ENCODE peak calls at places on chromosomes 2 and 18, in eight cellular contexts. B is mucosa of descending colon, R is endothelial cell, M is M059J, N is neuronal stem cell, Y is Calu3, H is T-helper 17 cell, X is keratinocyte. G is an unnamed sample.

GRCh38 chr2:211867845-211868361 is 670.7 kb downstream of the ERBB4 start:
- DNase-seq in X (no peak), M (no peak), Y (no peak), N (no peak), B (no peak), H (no peak), R (no peak), G (no peak)

GRCh38 chr2:76667764-76668163 is 854.4 kb downstream of the LRRTM4 start:
- DNase-seq in B (no peak), Y (no peak), H (no peak), M (no peak), X (no peak), N (no peak), R (no peak), G (no peak)

GRCh38 chr2:182020319-182021055 is 34.8 kb downstream of the PPP1R1C start:
- DNase-seq in H (no peak), M (peak; percentile 85), R (no peak), N (no peak), Y (no peak), B (no peak), X (no peak), G (no peak)

GRCh38 chr2:106065268-106065982 is 128.7 kb downstream of the UXS1 start:
- DNase-seq in H (peak; percentile 22), X (no peak), Y (no peak), R (peak; percentile 10), N (no peak), B (no peak), M (no peak), G (no peak)

GRCh38 chr2:226057365-226057764 is 657.9 kb downstream of the NYAP2 start:
- DNase-seq in M (no peak), X (no peak), Y (no peak), N (no peak), R (no peak), B (no peak), H (no peak), G (no peak)

GRCh38 chr18:54416459-54416858 is 58.8 kb downstream of the C18orf54 start:
- DNase-seq in Y (no peak), M (peak; percentile 79), X (no peak), H (no peak), N (no peak), R (no peak), B (no peak), G (no peak)

GRCh38 chr18:79068946-79069791 is at the start of gene ATP9B:
- DNase-seq in M (peak; percentile 91), R (peak; percentile 98), N (peak; percentile 97), X (peak; percentile 71), B (peak; percentile 97), H (peak; percentile 98), Y (peak; percentile 91), G (peak; percentile 98)

GRCh38 chr2:196263181-196263747 is 91.9 kb upstream of the STK17B start:
- DNase-seq in R (no peak), M (peak; percentile 94), Y (no peak), X (peak; percentile 55), B (no peak), H (no peak), N (no peak), G (peak; percentile 52)

GRCh38 chr2:193331701-193332100 is 1137.0 kb upstream of the TMEFF2 start:
- DNase-seq in H (no peak), Y (no peak), X (no peak), N (no peak), M (no peak), R (no peak), B (no peak), G (no peak)

GRCh38 chr2:206984206-206984605 is 44.9 kb downstream of the CPO start:
- DNase-seq in Y (no peak), X (no peak), M (peak; percentile 53), H (no peak), N (no peak), B (no peak), R (no peak), G (no peak)

GRCh38 chr2:191061381-191061982 is 47.5 kb upstream of the STAT1 start:
- DNase-seq in H (no peak), Y (no peak), R (no peak), N (no peak), M (no peak), X (no peak), B (no peak), G (no peak)

GRCh38 chr2:94871226-94872087 is at the start of gene TEKT4:
- DNase-seq in Y (no peak), H (no peak), M (peak; percentile 65), B (peak; percentile 40), N (no peak), X (no peak), R (peak; percentile 47), G (no peak)

GRCh38 chr2:178855151-178855550 is 47.9 kb upstream of the TTN start:
- DNase-seq in M (peak; percentile 14), N (no peak), H (no peak), R (no peak), B (no peak), Y (no peak), X (no peak), G (no peak)

GRCh38 chr2:88127638-88127887 is 299 bp downstream of the FABP1 start:
- DNase-seq in M (no peak), B (no peak), H (no peak), X (no peak), R (no peak), Y (no peak), N (no peak), G (no peak)

GRCh38 chr2:116450990-116451389 is 1363.5 kb upstream of the DDX18 start:
- DNase-seq in N (no peak), M (no peak), R (no peak), X (no peak), B (no peak), H (no peak), Y (no peak), G (no peak)

GRCh38 chr2:39865751-39866150 is 86.7 kb upstream of the THUMPD2 start:
- DNase-seq in N (no peak), X (no peak), B (no peak), M (no peak), R (no peak), H (no peak), Y (no peak), G (no peak)

GRCh38 chr2:11746807-11747459 is 501 bp downstream of the LPIN1 start:
- DNase-seq in X (no peak), R (no peak), B (no peak), M (peak; percentile 51), N (no peak), H (no peak), Y (no peak), G (no peak)